ENCODE peak calls at places on chromosomes 12 and 14, in nine cellular contexts. V is AG04450; H is colonic mucosa; M is neural progenitor cell; W is dorsolateral prefrontal cortex; D is CD8-positive, alpha-beta memory T cell; J is SK-N-SH; P is tibial artery; Y is breast epithelium. S is an unnamed sample.

GRCh38 chr14:105993814-105994213 is 467.4 kb downstream of the TMEM121 start:
- DNase-seq in V (no peak), H (no peak), M (no peak), W (no peak), D (no peak), J (no peak), P (no peak), Y (no peak), S (no peak)

GRCh38 chr14:100679707-100680438 is 46.8 kb upstream of the DLK1 start:
- DNase-seq in V (peak), H (no peak), M (no peak), W (no peak), D (no peak), J (no peak), P (no peak), Y (peak), S (no peak)

GRCh38 chr12:130013771-130014484 is 110.1 kb upstream of the TMEM132D start:
- DNase-seq in V (no peak), H (peak), M (peak), W (peak), D (no peak), J (peak), P (no peak), Y (no peak), S (no peak)

GRCh38 chr12:90621927-90622326 is 333.0 kb downstream of the CCER1 start:
- DNase-seq in V (peak), H (no peak), M (no peak), W (no peak), D (no peak), J (no peak), P (no peak), Y (no peak), S (no peak)

GRCh38 chr12:11508699-11509098 is 113.3 kb upstream of the PRB2 start:
- DNase-seq in V (no peak), H (no peak), M (no peak), W (no peak), D (no peak), J (no peak), P (no peak), Y (no peak), S (no peak)

GRCh38 chr12:131445184-131445974 is 265.5 kb upstream of the SFSWAP start:
- DNase-seq in V (no peak), H (no peak), M (peak), W (no peak), D (no peak), J (no peak), P (no peak), Y (no peak), S (no peak)

GRCh38 chr14:58362798-58363412 is 32.8 kb upstream of the TOMM20L start:
- DNase-seq in V (no peak), H (no peak), M (peak), W (no peak), D (peak), J (peak), P (no peak), Y (no peak), S (no peak)

GRCh38 chr12:106452309-106452708 is 94.8 kb downstream of the POLR3B start:
- DNase-seq in V (no peak), H (no peak), M (no peak), W (no peak), D (no peak), J (no peak), P (no peak), Y (no peak), S (no peak)

GRCh38 chr14:30966415-30967363 is 58.8 kb upstream of the AP4S1 start:
- DNase-seq in V (no peak), H (no peak), M (no peak), W (no peak), D (no peak), J (no peak), P (no peak), Y (no peak), S (no peak)

GRCh38 chr12:53757095-53757770 is 5.5 kb upstream of the CISTR start:
- DNase-seq in V (no peak), H (peak), M (peak), W (peak), D (peak), J (peak), P (peak), Y (peak), S (peak)

GRCh38 chr12:132899033-132899432 is 11.6 kb upstream of the CHFR start:
- DNase-seq in V (no peak), H (no peak), M (no peak), W (no peak), D (no peak), J (no peak), P (no peak), Y (no peak), S (no peak)

GRCh38 chr12:57488397-57489156 is 709 bp downstream of the MARS1 start:
- DNase-seq in V (no peak), H (no peak), M (peak), W (no peak), D (no peak), J (peak), P (no peak), Y (no peak), S (peak)

GRCh38 chr14:51674294-51675002 is 22.7 kb downstream of the FRMD6 start:
- DNase-seq in V (no peak), H (no peak), M (no peak), W (no peak), D (no peak), J (no peak), P (no peak), Y (no peak), S (no peak)

GRCh38 chr12:104799458-104799857 is 158.6 kb downstream of the SLC41A2 start:
- DNase-seq in V (no peak), H (no peak), M (peak), W (no peak), D (no peak), J (no peak), P (no peak), Y (no peak), S (no peak)

GRCh38 chr14:56102901-56103409 is 15.3 kb upstream of the PELI2 start:
- DNase-seq in V (no peak), H (no peak), M (no peak), W (no peak), D (no peak), J (no peak), P (no peak), Y (no peak), S (no peak)

GRCh38 chr12:64889434-64890216 is 65.2 kb downstream of the TBC1D30 start:
- DNase-seq in V (no peak), H (no peak), M (no peak), W (no peak), D (no peak), J (no peak), P (no peak), Y (peak), S (no peak)

GRCh38 chr12:45214739-45215418 is 1.0 kb upstream of the ANO6 start:
- DNase-seq in V (no peak), H (no peak), M (no peak), W (no peak), D (peak), J (no peak), P (no peak), Y (no peak), S (peak)

GRCh38 chr14:51663783-51664326 is 12.1 kb downstream of the FRMD6 start:
- DNase-seq in V (no peak), H (no peak), M (no peak), W (no peak), D (no peak), J (no peak), P (no peak), Y (no peak), S (no peak)

GRCh38 chr14:58770501-58770982 is 132.8 kb downstream of the DACT1 start:
- DNase-seq in V (no peak), H (peak), M (no peak), W (no peak), D (no peak), J (no peak), P (no peak), Y (no peak), S (no peak)

GRCh38 chr14:53437858-53438257 is 284.7 kb upstream of the DDHD1 start:
- DNase-seq in V (no peak), H (no peak), M (no peak), W (no peak), D (no peak), J (no peak), P (no peak), Y (no peak), S (no peak)

GRCh38 chr14:34425095-34425851 is 36.8 kb downstream of the SPTSSA start:
- DNase-seq in V (no peak), H (peak), M (no peak), W (no peak), D (no peak), J (no peak), P (no peak), Y (peak), S (no peak)

GRCh38 chr14:69260979-69261605 is 1.1 kb downstream of the GALNT16 start:
- DNase-seq in V (no peak), H (peak), M (peak), W (no peak), D (peak), J (peak), P (no peak), Y (no peak), S (no peak)

DNA sequence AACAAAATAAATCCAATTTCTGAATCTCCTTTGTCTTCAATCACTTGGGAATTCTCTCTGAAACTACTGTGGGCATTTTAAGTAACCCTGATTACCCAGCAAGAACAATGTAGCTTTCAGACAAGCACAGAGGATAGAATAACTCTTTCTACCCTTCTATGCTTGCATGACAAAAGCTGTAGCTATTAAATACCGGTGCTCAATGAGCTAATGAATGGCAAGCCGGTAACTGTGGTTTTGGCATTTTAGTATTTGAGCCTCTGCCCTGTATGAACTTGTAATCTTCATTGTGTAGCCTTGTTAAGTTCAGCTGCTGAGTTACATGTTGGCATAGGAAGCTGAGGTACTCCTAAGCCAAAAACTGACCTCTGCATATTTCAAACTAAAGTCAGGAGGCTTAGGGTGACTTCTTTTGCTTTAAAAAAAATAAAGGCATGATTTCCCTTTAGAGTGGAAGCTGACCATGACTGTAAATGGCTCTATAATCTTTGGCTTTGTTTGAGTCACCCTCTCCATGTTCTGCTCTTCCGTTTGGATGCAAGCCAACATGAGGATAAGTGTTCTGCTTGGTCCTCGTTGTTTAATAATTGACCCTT is 171.0 kb upstream of the HIF1A start:
- DNase-seq in V (no peak), H (peak), M (no peak), W (no peak), D (no peak), J (no peak), P (no peak), Y (no peak), S (no peak)
- H3K27ac ChIP-seq in V (no peak), H (peak), M (no peak), W (no peak), D (no peak), J (no peak), P (peak), Y (peak), S (no peak)

GRCh38 chr12:103348935-103349334 is 146.8 kb downstream of the C12orf42 start:
- DNase-seq in V (no peak), H (no peak), M (no peak), W (no peak), D (no peak), J (no peak), P (no peak), Y (no peak), S (no peak)

GRCh38 chr12:103354403-103354802 is 141.4 kb downstream of the C12orf42 start:
- DNase-seq in V (no peak), H (no peak), M (no peak), W (no peak), D (no peak), J (no peak), P (no peak), Y (no peak), S (no peak)

GRCh38 chr12:103350116-103350515 is 145.7 kb downstream of the C12orf42 start:
- DNase-seq in V (no peak), H (no peak), M (no peak), W (no peak), D (no peak), J (no peak), P (no peak), Y (no peak), S (no peak)

DNA sequence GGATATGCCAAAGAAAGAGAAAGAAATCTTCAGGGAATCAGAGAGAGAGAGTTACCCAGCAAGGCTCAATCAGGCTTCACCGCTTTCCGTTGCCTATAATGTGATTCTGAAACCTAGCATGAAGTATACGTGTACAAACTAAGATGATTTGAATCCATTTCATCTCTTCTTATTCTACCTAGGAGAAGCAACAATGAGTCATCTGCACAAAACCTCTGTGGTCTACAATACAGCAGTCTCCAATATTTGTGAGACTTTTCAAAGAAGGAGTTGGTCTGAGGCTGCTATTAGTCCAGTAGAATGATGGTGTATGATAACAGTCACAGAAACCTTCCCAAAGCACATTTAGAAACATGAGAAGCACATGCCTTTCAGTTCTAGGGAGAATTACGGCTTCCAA is 141.9 kb downstream of the C12orf42 start:
- DNase-seq in V (no peak), H (no peak), M (no peak), W (no peak), D (no peak), J (no peak), P (no peak), Y (no peak), S (no peak)
- H3K4me3 ChIP-seq in V (no peak), H (no peak), M (no peak), W (no peak), D (no peak), J (no peak), P (no peak), Y (no peak), S (no peak)

GRCh38 chr12:116598341-116599284 is 39.4 kb downstream of the MAP1LC3B2 start:
- DNase-seq in V (no peak), H (peak), M (no peak), W (no peak), D (no peak), J (no peak), P (no peak), Y (no peak), S (no peak)
- H3K27ac ChIP-seq in V (peak), H (no peak), M (no peak), W (peak), D (peak), J (no peak), P (peak), Y (peak), S (peak)

DNA sequence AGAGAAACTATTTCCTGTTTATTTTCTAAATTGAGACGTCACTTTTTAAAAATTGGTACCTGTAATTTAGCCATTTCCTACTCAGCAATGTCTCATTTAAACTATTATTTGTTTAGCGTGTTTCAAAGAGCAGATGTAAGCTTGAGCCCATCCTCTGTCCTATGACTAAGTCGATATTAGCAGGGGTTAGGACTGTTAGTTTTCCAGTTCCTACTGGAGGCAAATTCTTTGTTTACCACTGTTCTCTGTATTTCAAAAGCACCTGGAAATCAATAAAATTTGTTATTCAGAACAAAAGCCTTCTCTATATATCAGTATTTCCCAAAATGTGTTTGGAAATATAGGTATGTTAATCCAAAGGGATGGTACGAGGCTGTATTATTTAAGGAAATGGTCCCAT is 42.4 kb downstream of the MDM2 start:
- DNase-seq in V (no peak), H (no peak), M (no peak), W (no peak), D (no peak), J (no peak), P (no peak), Y (no peak), S (no peak)
- H3K4me3 ChIP-seq in V (no peak), H (no peak), M (no peak), W (no peak), D (no peak), J (no peak), P (no peak), Y (no peak), S (no peak)

GRCh38 chr14:103123634-103124500 is 606 bp downstream of the TNFAIP2 start:
- DNase-seq in V (no peak), H (peak), M (peak), W (no peak), D (no peak), J (no peak), P (peak), Y (no peak), S (no peak)
- H3K27ac ChIP-seq in V (no peak), H (peak), M (no peak), W (peak), D (no peak), J (no peak), P (peak), Y (peak), S (no peak)

GRCh38 chr12:92404259-92404894 is 258.7 kb upstream of the BTG1 start:
- DNase-seq in V (no peak), H (no peak), M (no peak), W (no peak), D (no peak), J (no peak), P (no peak), Y (no peak), S (no peak)
- H3K4me3 ChIP-seq in V (no peak), H (no peak), M (no peak), W (no peak), D (peak), J (no peak), P (no peak), Y (no peak), S (no peak)

DNA sequence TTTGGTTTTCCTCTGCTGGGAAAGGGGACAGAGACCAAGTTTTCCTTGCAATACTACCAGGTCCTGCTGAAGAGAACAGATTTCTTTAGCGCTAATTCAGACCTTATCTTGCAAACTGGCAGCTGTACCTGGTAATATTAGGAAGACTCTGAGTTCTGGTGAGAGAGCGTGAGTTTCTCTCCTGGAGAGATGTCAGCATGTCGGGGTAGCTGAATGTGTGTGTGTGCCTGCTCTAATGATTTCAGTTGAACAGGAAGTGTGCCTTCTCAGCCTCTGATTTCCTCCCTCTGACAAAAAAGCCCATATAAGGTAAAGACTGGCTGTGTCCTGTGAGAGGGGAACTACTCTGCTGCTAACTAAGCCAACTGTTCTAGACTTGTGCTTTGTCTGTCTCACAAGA is 10.3 kb upstream of the ERP27 start:
- DNase-seq in V (peak), H (peak), M (no peak), W (no peak), D (peak), J (no peak), P (peak), Y (no peak), S (peak)
- H3K27ac ChIP-seq in V (peak), H (peak), M (no peak), W (no peak), D (peak), J (peak), P (peak), Y (peak), S (peak)

GRCh38 chr12:26719852-26720251 is 113.1 kb downstream of the ITPR2 start:
- DNase-seq in V (no peak), H (no peak), M (no peak), W (no peak), D (no peak), J (no peak), P (no peak), Y (no peak), S (no peak)
- H3K4me3 ChIP-seq in V (no peak), H (no peak), M (no peak), W (no peak), D (no peak), J (no peak), P (no peak), Y (no peak), S (no peak)

S was measured in DND-41.